ENCODE peak calls at places on chromosomes 16 and 17, in eight cellular contexts. A is neural progenitor cell, T is fibroblast of lung, F is esophagus squamous epithelium, B is cardiac muscle cell, D is sigmoid colon, I is right lobe of liver, H is gastrocnemius medialis. N is an unnamed sample.

GRCh38 chr16:25614836-25615235 is 76.9 kb upstream of the HS3ST4 start:
- DNase-seq in D (no peak), I (no peak), B (no peak), T (no peak), F (no peak), A (no peak), H (no peak), N (no peak)

GRCh38 chr17:29778936-29779811 is 150.9 kb downstream of the SSH2 start:
- DNase-seq in F (peak; percentile 24), T (peak; percentile 67), B (peak; percentile 72), H (peak; percentile 72), D (peak; percentile 87), I (peak; percentile 50), A (peak; percentile 56), N (no peak)

GRCh38 chr16:84511821-84512220 is 7.4 kb upstream of the MEAK7 start:
- DNase-seq in F (no peak), H (no peak), B (no peak), A (no peak), I (no peak), D (peak; percentile 49), T (no peak), N (no peak)

GRCh38 chr17:71649986-71650385 is 470.8 kb upstream of the SOX9 start:
- DNase-seq in F (no peak), D (no peak), I (no peak), H (no peak), B (no peak), T (peak; percentile 89), A (no peak), N (no peak)

GRCh38 chr17:67491009-67491677 is 114.1 kb downstream of the PITPNC1 start:
- DNase-seq in B (no peak), H (peak; percentile 86), T (peak; percentile 99), F (no peak), I (peak; percentile 52), D (peak; percentile 98), A (peak; percentile 56), N (peak; percentile 59)

GRCh38 chr17:40314557-40314953 is 5.6 kb downstream of the RARA start:
- DNase-seq in T (peak; percentile 79), H (peak; percentile 95), I (peak; percentile 95), D (peak; percentile 92), A (no peak), B (no peak), F (no peak), N (peak; percentile 97)

GRCh38 chr17:80967404-80967872 is 24.2 kb upstream of the CHMP6 start:
- DNase-seq in D (no peak), T (no peak), H (no peak), B (no peak), F (no peak), A (no peak), I (no peak), N (no peak)

GRCh38 chr17:82396601-82397435 is 21.3 kb upstream of the HEXD start:
- DNase-seq in B (peak; percentile 17), H (no peak), D (no peak), F (no peak), I (no peak), T (peak; percentile 92), A (no peak), N (no peak)

GRCh38 chr17:63929860-63930766 is 2.0 kb downstream of the CD79B start:
- DNase-seq in F (no peak), B (no peak), T (peak; percentile 2), D (no peak), I (no peak), A (no peak), H (no peak), N (no peak)

GRCh38 chr17:18191967-18192366 is 8.3 kb downstream of the ALKBH5 start:
- DNase-seq in B (no peak), H (no peak), T (no peak), I (no peak), A (no peak), D (no peak), F (no peak), N (no peak)

GRCh38 chr17:38870259-38871165 is 654 bp downstream of the LASP1 start:
- DNase-seq in I (peak; percentile 81), A (peak; percentile 76), D (peak; percentile 91), F (no peak), H (peak; percentile 62), T (peak; percentile 54), B (peak; percentile 65), N (peak; percentile 31)

GRCh38 chr17:27226611-27227234 is 67.2 kb upstream of the WSB1 start:
- DNase-seq in D (no peak), A (no peak), B (no peak), H (no peak), T (peak; percentile 56), F (no peak), I (no peak), N (no peak)

GRCh38 chr16:81798311-81799137 is 19.4 kb downstream of the PLCG2 start:
- DNase-seq in H (no peak), T (no peak), A (no peak), I (no peak), F (no peak), B (peak; percentile 68), D (no peak), N (no peak)

GRCh38 chr17:16448490-16448889 is 33.1 kb downstream of the TRPV2 start:
- DNase-seq in A (no peak), F (no peak), H (no peak), B (no peak), D (no peak), I (no peak), T (no peak), N (no peak)

GRCh38 chr16:49540836-49541235 is 167.2 kb downstream of the C16orf78 start:
- DNase-seq in B (no peak), I (no peak), A (no peak), H (no peak), F (no peak), T (no peak), D (no peak), N (no peak)

GRCh38 chr16:57242650-57243049 is 2.4 kb upstream of the ARL2BP start:
- DNase-seq in H (no peak), T (no peak), I (no peak), A (no peak), F (no peak), B (no peak), D (no peak), N (no peak)

GRCh38 chr17:80649672-80650338 is 105.2 kb downstream of the RPTOR start:
- DNase-seq in I (peak; percentile 48), A (peak; percentile 79), T (peak; percentile 70), D (no peak), F (no peak), B (peak; percentile 72), H (peak; percentile 22), N (peak; percentile 65)

GRCh38 chr17:42553161-42553818 is 567 bp downstream of the HSD17B1 start:
- DNase-seq in D (no peak), H (no peak), I (no peak), T (no peak), F (no peak), B (no peak), A (peak; percentile 28), N (no peak)

GRCh38 chr16:86517033-86517432 is 6.7 kb downstream of the FOXF1 start:
- DNase-seq in F (no peak), T (no peak), B (no peak), H (no peak), I (no peak), D (peak; percentile 83), A (no peak), N (no peak)

GRCh38 chr16:19130852-19131808 is 17.4 kb downstream of the ITPRIPL2 start:
- DNase-seq in I (no peak), A (no peak), B (no peak), D (peak; percentile 76), T (peak; percentile 77), F (no peak), H (no peak), N (no peak)

GRCh38 chr16:56691885-56692284 is 9.6 kb downstream of the MT1X start:
- DNase-seq in D (no peak), A (no peak), H (no peak), T (no peak), F (no peak), B (peak; percentile 74), I (no peak), N (no peak)

GRCh38 chr17:40068917-40069750 is 6.4 kb downstream of the THRA start:
- DNase-seq in I (peak; percentile 84), A (peak; percentile 60), D (peak; percentile 99), B (peak; percentile 61), H (peak; percentile 96), T (peak; percentile 93), F (no peak), N (peak; percentile 86)

DNA sequence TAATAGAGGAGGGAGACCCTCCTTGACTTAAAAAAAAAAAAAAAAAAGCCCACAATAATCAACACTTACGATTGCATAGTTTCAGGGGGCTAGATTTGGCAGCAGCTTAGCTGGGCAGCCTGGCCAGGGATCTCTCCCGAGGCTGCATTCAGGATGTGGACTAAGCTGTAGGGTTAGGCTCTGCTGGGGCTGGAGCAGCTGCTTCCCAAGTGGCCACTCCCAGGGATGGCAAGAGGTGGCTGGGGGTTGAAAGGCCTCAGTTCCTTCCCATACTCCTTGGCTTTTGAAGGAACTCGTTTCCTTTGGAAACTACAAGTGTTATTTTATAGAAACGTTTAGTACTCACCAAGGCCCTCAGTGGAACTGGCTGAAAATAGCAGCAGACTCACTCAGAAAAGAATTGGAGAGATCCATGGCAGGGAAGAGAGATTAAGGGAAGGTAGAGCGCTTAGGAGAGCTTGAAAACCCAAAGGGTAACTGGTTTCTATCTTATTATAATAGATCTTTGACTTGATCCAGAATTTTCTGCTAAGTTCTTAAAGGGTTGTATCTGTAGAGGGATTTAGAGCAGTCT is 76.4 kb downstream of the WWP2 start:
- DNase-seq in H (no peak), D (no peak), T (no peak), A (peak; percentile 53), F (no peak), I (no peak), B (peak; percentile 37), N (no peak)
- H3K27ac ChIP-seq in H (peak overlapping the region; percentile 55), D (peak overlapping the region; percentile 43), T (no peak overlapping the region), A (no peak overlapping the region), F (peak overlapping the region; percentile 68), I (no peak overlapping the region), B (peak overlapping the region; percentile 94), N (peak overlapping the region; percentile 54)

GRCh38 chr16:46907061-46907774 is 23.1 kb downstream of the GPT2 start:
- DNase-seq in T (no peak), F (no peak), H (no peak), I (no peak), A (no peak), D (no peak), B (no peak), N (no peak)
- H3K36me3 ChIP-seq in T (peaks cover 1% of the 10 kb centered on the region), F (no peaks in the 10 kb centered on the region), H (peaks cover 11% of the 10 kb centered on the region), I (peaks cover 3% of the 10 kb centered on the region), A (no peaks in the 10 kb centered on the region), D (no peaks in the 10 kb centered on the region), B (peaks cover 19% of the 10 kb centered on the region), N (peaks cover 4% of the 10 kb centered on the region)

GRCh38 chr16:2025251-2025650 is 1.5 kb upstream of the NHERF2 start:
- DNase-seq in I (peak; percentile 25), B (no peak), T (no peak), F (no peak), A (no peak), D (no peak), H (no peak), N (no peak)
- H3K4me1 ChIP-seq in I (peaks cover 44% of the 10 kb centered on the region), B (peaks cover 5% of the 10 kb centered on the region), T (peaks cover 23% of the 10 kb centered on the region), F (peaks cover 40% of the 10 kb centered on the region), A (peaks cover 15% of the 10 kb centered on the region), D (peaks cover 50% of the 10 kb centered on the region), H (no peaks in the 10 kb centered on the region), N (peaks cover 14% of the 10 kb centered on the region)

DNA sequence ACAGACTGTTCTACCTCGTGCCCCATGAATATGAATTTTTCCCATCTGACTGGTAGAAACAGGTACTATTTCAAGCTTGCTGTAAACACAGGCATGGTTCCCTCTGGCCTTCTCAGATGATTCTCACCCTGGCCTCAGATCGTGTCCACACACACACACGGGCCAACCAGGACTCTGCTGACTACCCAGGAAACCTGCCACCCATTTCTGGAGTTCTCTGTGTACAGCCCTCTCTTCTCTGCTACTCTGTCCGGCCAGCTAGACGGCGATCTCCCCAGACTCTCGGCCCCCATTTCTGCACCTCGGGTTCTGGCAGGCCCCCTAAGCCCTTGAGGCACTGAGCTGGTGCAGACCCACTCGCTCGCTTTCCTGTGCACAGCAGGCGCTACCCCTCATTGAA is 31.2 kb downstream of the RPA1 start:
- DNase-seq in H (peak; percentile 91), T (no peak), I (no peak), F (no peak), A (no peak), D (no peak), B (no peak), N (no peak)
- H3K27ac ChIP-seq in H (peak overlapping the region; percentile 94), T (no peak overlapping the region), I (no peak overlapping the region), F (peak overlapping the region; percentile 76), A (no peak overlapping the region), D (peak overlapping the region; percentile 60), B (no peak overlapping the region), N (no peak overlapping the region)

N was measured in thoracic aorta.